ENCODE peak calls at places on chromosome 9, in four cellular contexts. One of them, this sample, is unnamed.

GRCh38 chr9:74697535-74697934 is 190.2 kb downstream of the TRPM6 start:
- DNase-seq in tibial nerve: no peak
- DNase-seq in OCI-LY7: no peak
- DNase-seq in CD8-positive, alpha-beta T cell: no peak
- DNase-seq in this sample: no peak

GRCh38 chr9:119818726-119819435 is 449.6 kb upstream of the BRINP1 start:
- DNase-seq in OCI-LY7: no peak
- DNase-seq in tibial nerve: no peak
- DNase-seq in CD8-positive, alpha-beta T cell: no peak
- DNase-seq in this sample: no peak

GRCh38 chr9:95049761-95050160 is 267.7 kb downstream of the FANCC start:
- DNase-seq in tibial nerve: no peak
- DNase-seq in CD8-positive, alpha-beta T cell: no peak
- DNase-seq in OCI-LY7: no peak
- DNase-seq in this sample: no peak

GRCh38 chr9:100167912-100168775 is 69.1 kb downstream of the INVS start:
- DNase-seq in OCI-LY7: no peak
- DNase-seq in CD8-positive, alpha-beta T cell: no peak
- DNase-seq in tibial nerve: no peak
- DNase-seq in this sample: no peak

GRCh38 chr9:109290385-109290784 is 30.5 kb downstream of the EPB41L4B start:
- DNase-seq in CD8-positive, alpha-beta T cell: no peak
- DNase-seq in OCI-LY7: no peak
- DNase-seq in tibial nerve: no peak
- DNase-seq in this sample: no peak

GRCh38 chr9:13071921-13072320 is 207.6 kb downstream of the MPDZ start:
- DNase-seq in OCI-LY7: no peak
- DNase-seq in tibial nerve: no peak
- DNase-seq in CD8-positive, alpha-beta T cell: no peak
- DNase-seq in this sample: no peak

GRCh38 chr9:122827759-122828090 is 663 bp downstream of the PDCL start:
- DNase-seq in OCI-LY7: peak; percentile 12
- DNase-seq in CD8-positive, alpha-beta T cell: no peak
- DNase-seq in tibial nerve: no peak
- DNase-seq in this sample: no peak

GRCh38 chr9:96686638-96687335 is 31.7 kb upstream of the PRXL2C start:
- DNase-seq in OCI-LY7: peak; percentile 60
- DNase-seq in CD8-positive, alpha-beta T cell: peak; percentile 65
- DNase-seq in tibial nerve: peak; percentile 68
- DNase-seq in this sample: peak; percentile 90

GRCh38 chr9:76704601-76705204 is 59.5 kb upstream of the PCA3 start:
- DNase-seq in tibial nerve: no peak
- DNase-seq in OCI-LY7: peak; percentile 77
- DNase-seq in CD8-positive, alpha-beta T cell: no peak
- DNase-seq in this sample: no peak

GRCh38 chr9:100317706-100318105 is 35.0 kb downstream of the TEX10 start:
- DNase-seq in tibial nerve: no peak
- DNase-seq in OCI-LY7: no peak
- DNase-seq in CD8-positive, alpha-beta T cell: no peak
- DNase-seq in this sample: no peak

GRCh38 chr9:96425500-96426169 is 7.5 kb upstream of the ZNF367 start:
- DNase-seq in OCI-LY7: no peak
- DNase-seq in tibial nerve: no peak
- DNase-seq in CD8-positive, alpha-beta T cell: no peak
- DNase-seq in this sample: no peak

GRCh38 chr9:98767196-98767595 is 29.2 kb downstream of the ANKS6 start:
- DNase-seq in OCI-LY7: no peak
- DNase-seq in CD8-positive, alpha-beta T cell: no peak
- DNase-seq in tibial nerve: no peak
- DNase-seq in this sample: no peak

GRCh38 chr9:98781588-98782383 is 14.6 kb downstream of the ANKS6 start:
- DNase-seq in CD8-positive, alpha-beta T cell: no peak
- DNase-seq in tibial nerve: no peak
- DNase-seq in OCI-LY7: no peak
- DNase-seq in this sample: no peak

GRCh38 chr9:1837453-1838084 is 177.6 kb upstream of the SMARCA2 start:
- DNase-seq in CD8-positive, alpha-beta T cell: no peak
- DNase-seq in tibial nerve: peak; percentile 9
- DNase-seq in OCI-LY7: peak; percentile 29
- DNase-seq in this sample: no peak

GRCh38 chr9:13165956-13166355 is 113.5 kb downstream of the MPDZ start:
- DNase-seq in OCI-LY7: no peak
- DNase-seq in CD8-positive, alpha-beta T cell: no peak
- DNase-seq in tibial nerve: no peak
- DNase-seq in this sample: no peak

GRCh38 chr9:15421532-15421931 is 1.1 kb upstream of the SNAPC3 start:
- DNase-seq in CD8-positive, alpha-beta T cell: no peak
- DNase-seq in OCI-LY7: no peak
- DNase-seq in tibial nerve: no peak
- DNase-seq in this sample: no peak

GRCh38 chr9:123871781-123872180 is 58.1 kb downstream of the DENND1A start:
- DNase-seq in OCI-LY7: no peak
- DNase-seq in CD8-positive, alpha-beta T cell: no peak
- DNase-seq in tibial nerve: no peak
- DNase-seq in this sample: no peak

GRCh38 chr9:14525840-14526239 is 167.4 kb downstream of the ZDHHC21 start:
- DNase-seq in OCI-LY7: no peak
- DNase-seq in CD8-positive, alpha-beta T cell: no peak
- DNase-seq in tibial nerve: no peak
- DNase-seq in this sample: no peak

GRCh38 chr9:120708526-120709224 is 5.6 kb downstream of the MEGF9 start:
- DNase-seq in CD8-positive, alpha-beta T cell: no peak
- DNase-seq in OCI-LY7: no peak
- DNase-seq in tibial nerve: no peak
- DNase-seq in this sample: no peak

GRCh38 chr9:129145841-129146292 is 32.2 kb downstream of the IER5L start:
- DNase-seq in CD8-positive, alpha-beta T cell: no peak
- DNase-seq in tibial nerve: no peak
- DNase-seq in OCI-LY7: no peak
- DNase-seq in this sample: no peak

GRCh38 chr9:129146441-129146933 is 31.6 kb downstream of the IER5L start:
- DNase-seq in OCI-LY7: no peak
- DNase-seq in CD8-positive, alpha-beta T cell: no peak
- DNase-seq in tibial nerve: no peak
- DNase-seq in this sample: no peak

GRCh38 chr9:129143031-129143441 is 31.8 kb downstream of the PTPA start:
- DNase-seq in CD8-positive, alpha-beta T cell: peak; percentile 76
- DNase-seq in tibial nerve: peak; percentile 85
- DNase-seq in OCI-LY7: peak; percentile 82
- DNase-seq in this sample: peak; percentile 94

GRCh38 chr9:129143461-129143927 is 32.3 kb downstream of the PTPA start:
- DNase-seq in OCI-LY7: peak; percentile 77
- DNase-seq in tibial nerve: no peak
- DNase-seq in CD8-positive, alpha-beta T cell: no peak
- DNase-seq in this sample: no peak

GRCh38 chr9:129145316-129145715 is 32.7 kb downstream of the IER5L start:
- DNase-seq in tibial nerve: no peak
- DNase-seq in CD8-positive, alpha-beta T cell: no peak
- DNase-seq in OCI-LY7: no peak
- DNase-seq in this sample: no peak
- H3K4me1 ChIP-seq in tibial nerve: peaks cover 79% of the 10 kb centered on the region
- H3K4me1 ChIP-seq in CD8-positive, alpha-beta T cell: peaks cover 27% of the 10 kb centered on the region
- H3K4me1 ChIP-seq in OCI-LY7: peaks cover 78% of the 10 kb centered on the region
- H3K4me1 ChIP-seq in this sample: peaks cover 78% of the 10 kb centered on the region

GRCh38 chr9:82912639-82913038 is 150.3 kb downstream of the RASEF start:
- DNase-seq in OCI-LY7: no peak
- DNase-seq in tibial nerve: no peak
- DNase-seq in CD8-positive, alpha-beta T cell: no peak
- DNase-seq in this sample: no peak
- TF ChIP-seq CTCF in OCI-LY7: peak; percentile 17
- TF ChIP-seq CTCF in tibial nerve: no peak
- TF ChIP-seq CTCF in CD8-positive, alpha-beta T cell: no peak
- TF ChIP-seq CTCF in this sample: no peak

GRCh38 chr9:36151306-36152210 is 15.0 kb downstream of the GLIPR2 start:
- DNase-seq in tibial nerve: no peak
- DNase-seq in CD8-positive, alpha-beta T cell: peak; percentile 92
- DNase-seq in OCI-LY7: peak; percentile 92
- DNase-seq in this sample: no peak
- H3K4me1 ChIP-seq in tibial nerve: peaks cover 29% of the 10 kb centered on the region
- H3K4me1 ChIP-seq in CD8-positive, alpha-beta T cell: peaks cover 73% of the 10 kb centered on the region
- H3K4me1 ChIP-seq in OCI-LY7: peaks cover 46% of the 10 kb centered on the region
- H3K4me1 ChIP-seq in this sample: peaks cover 45% of the 10 kb centered on the region

GRCh38 chr9:89684912-89685636 is 80.3 kb downstream of the GADD45G start:
- DNase-seq in CD8-positive, alpha-beta T cell: no peak
- DNase-seq in OCI-LY7: no peak
- DNase-seq in tibial nerve: no peak
- DNase-seq in this sample: no peak
- TF ChIP-seq CTCF in CD8-positive, alpha-beta T cell: no peak
- TF ChIP-seq CTCF in OCI-LY7: no peak
- TF ChIP-seq CTCF in tibial nerve: no peak
- TF ChIP-seq CTCF in this sample: no peak

GRCh38 chr9:81381694-81382093 is 307.7 kb downstream of the TLE1 start:
- DNase-seq in OCI-LY7: no peak
- DNase-seq in tibial nerve: no peak
- DNase-seq in CD8-positive, alpha-beta T cell: no peak
- DNase-seq in this sample: no peak
- H3K4me1 ChIP-seq in OCI-LY7: no peaks in the 10 kb centered on the region
- H3K4me1 ChIP-seq in tibial nerve: no peaks in the 10 kb centered on the region
- H3K4me1 ChIP-seq in CD8-positive, alpha-beta T cell: no peaks in the 10 kb centered on the region
- H3K4me1 ChIP-seq in this sample: no peaks in the 10 kb centered on the region

DNA sequence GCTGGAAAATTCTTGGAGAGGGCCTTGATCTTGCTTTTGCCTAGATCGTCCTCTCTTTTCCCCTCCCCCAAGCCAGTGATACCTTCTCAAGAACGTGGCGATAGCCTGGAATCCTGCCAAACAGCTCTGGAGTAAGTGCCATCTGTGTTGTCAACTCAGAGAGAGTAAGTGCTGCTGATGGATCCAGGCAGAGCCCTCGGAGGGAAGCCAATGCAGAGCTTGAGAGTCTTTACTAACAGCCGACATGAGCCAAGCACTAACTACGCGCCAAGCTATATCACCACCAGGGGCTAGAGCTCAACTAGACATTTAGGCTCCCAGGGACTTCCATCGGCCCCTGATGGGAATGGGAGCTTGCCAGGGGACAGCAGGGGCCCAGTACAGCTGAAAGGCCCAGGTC is 17.6 kb downstream of the RAPGEF1 start:
- DNase-seq in tibial nerve: no peak
- DNase-seq in OCI-LY7: no peak
- DNase-seq in CD8-positive, alpha-beta T cell: no peak
- DNase-seq in this sample: no peak
- TF ChIP-seq CTCF in tibial nerve: no peak
- TF ChIP-seq CTCF in OCI-LY7: peak; percentile 29
- TF ChIP-seq CTCF in CD8-positive, alpha-beta T cell: no peak
- TF ChIP-seq CTCF in this sample: no peak

GRCh38 chr9:136564379-136564988 is 18.6 kb upstream of the NOTCH1 start:
- DNase-seq in OCI-LY7: no peak
- DNase-seq in tibial nerve: peak; percentile 73
- DNase-seq in CD8-positive, alpha-beta T cell: no peak
- DNase-seq in this sample: peak; percentile 87
- H3K4me1 ChIP-seq in OCI-LY7: no peaks in the 10 kb centered on the region
- H3K4me1 ChIP-seq in tibial nerve: peaks cover 64% of the 10 kb centered on the region
- H3K4me1 ChIP-seq in CD8-positive, alpha-beta T cell: peaks cover 9% of the 10 kb centered on the region
- H3K4me1 ChIP-seq in this sample: peaks cover 61% of the 10 kb centered on the region

This sample was measured in suprapubic skin.